ENCODE peak calls at places on chromosomes 1 and 21, in ten cellular contexts. T is stimulated activated CD4-positive, alpha-beta T cell treated with anti-CD3 and anti-CD28 coated beads, Interleukin-4, amount 100 ng/mL, for 48 hours; L is activated CD4-positive, alpha-beta memory T cell treated with anti-CD3 and anti-CD28 coated beads for 36 hours; S is NCI-H460; C is NCI-H446 treated with DMSO at 0.1 percent for 48 hours; A is iPS DF 6.9; B is retinal pigment epithelial cell; X is AG08395; K is T-helper 9 cell; N is WTC11. H is an unnamed sample.

GRCh38 chr21:36282568-36283230 is 37.3 kb upstream of the MORC3 start:
- DNase-seq in T (no peak), L (no peak), S (no peak), C (no peak), A (no peak), B (peak), X (no peak), K (no peak), N (no peak), H (no peak)

GRCh38 chr1:4107291-4107690 is 207.2 kb upstream of the C1orf174 start:
- DNase-seq in T (no peak), L (no peak), S (no peak), C (no peak), A (no peak), B (no peak), X (no peak), K (no peak), N (no peak), H (no peak)

GRCh38 chr21:34204021-34204420 is 130.6 kb downstream of the MRPS6 start:
- DNase-seq in T (no peak), L (no peak), S (no peak), C (no peak), A (no peak), B (no peak), X (no peak), K (no peak), N (no peak), H (no peak)

GRCh38 chr1:202809597-202810159 is 1.1 kb upstream of the PCAT6 start:
- DNase-seq in T (no peak), L (peak), S (no peak), C (no peak), A (no peak), B (no peak), X (no peak), K (no peak), N (no peak), H (no peak)

GRCh38 chr1:160081261-160081936 is at the start of gene KCNJ9:
- DNase-seq in T (no peak), L (no peak), S (no peak), C (no peak), A (no peak), B (no peak), X (peak), K (no peak), N (no peak), H (peak)

GRCh38 chr1:116284819-116285390 is 88.1 kb upstream of the ATP1A1 start:
- DNase-seq in T (no peak), L (no peak), S (no peak), C (peak), A (no peak), B (no peak), X (no peak), K (no peak), N (no peak), H (no peak)

GRCh38 chr1:112894561-112895011 is 61.4 kb downstream of the SLC16A1 start:
- DNase-seq in T (no peak), L (no peak), S (no peak), C (no peak), A (no peak), B (no peak), X (no peak), K (no peak), N (no peak), H (no peak)

GRCh38 chr1:203835476-203835875 is 25.9 kb upstream of the SNRPE start:
- DNase-seq in T (no peak), L (no peak), S (no peak), C (no peak), A (no peak), B (no peak), X (no peak), K (no peak), N (no peak), H (no peak)

GRCh38 chr1:156809711-156810366 is 6.8 kb downstream of the SH2D2A start:
- DNase-seq in T (no peak), L (no peak), S (no peak), C (no peak), A (no peak), B (no peak), X (no peak), K (no peak), N (no peak), H (no peak)

GRCh38 chr21:39562791-39563770 is 49.7 kb upstream of the B3GALT5 start:
- DNase-seq in T (no peak), L (no peak), S (no peak), C (peak), A (no peak), B (no peak), X (no peak), K (no peak), N (no peak), H (no peak)

GRCh38 chr1:174872615-174873058 is 127.1 kb upstream of the CACYBP start:
- DNase-seq in T (no peak), L (no peak), S (no peak), C (no peak), A (no peak), B (no peak), X (no peak), K (no peak), N (no peak), H (no peak)

GRCh38 chr1:16266411-16267118 is 29.6 kb upstream of the CPLANE2 start:
- DNase-seq in T (no peak), L (no peak), S (no peak), C (no peak), A (no peak), B (no peak), X (no peak), K (no peak), N (no peak), H (no peak)

GRCh38 chr1:69991644-69992043 is 213.7 kb downstream of the LRRC40 start:
- DNase-seq in T (no peak), L (no peak), S (no peak), C (no peak), A (no peak), B (no peak), X (peak), K (no peak), N (no peak), H (no peak)

GRCh38 chr1:197918815-197919522 is 1.8 kb downstream of the LHX9 start:
- DNase-seq in T (no peak), L (no peak), S (no peak), C (no peak), A (no peak), B (no peak), X (no peak), K (no peak), N (no peak), H (no peak)

GRCh38 chr1:231233735-231234417 is 7.1 kb upstream of the GNPAT start:
- DNase-seq in T (no peak), L (no peak), S (no peak), C (no peak), A (no peak), B (no peak), X (no peak), K (no peak), N (no peak), H (no peak)

GRCh38 chr1:185971688-185972087 is 237.5 kb downstream of the HMCN1 start:
- DNase-seq in T (no peak), L (no peak), S (no peak), C (no peak), A (no peak), B (peak), X (peak), K (no peak), N (no peak), H (no peak)

GRCh38 chr1:50333595-50333974 is 89.7 kb downstream of the DMRTA2 start:
- DNase-seq in T (peak), L (peak), S (peak), C (peak), A (no peak), B (no peak), X (peak), K (peak), N (peak), H (peak)

GRCh38 chr1:235943581-235944114 is 76.9 kb upstream of the LYST start:
- DNase-seq in T (no peak), L (no peak), S (no peak), C (no peak), A (no peak), B (no peak), X (peak), K (no peak), N (no peak), H (no peak)

GRCh38 chr1:173099166-173099565 is 48.4 kb upstream of the TNFSF18 start:
- DNase-seq in T (no peak), L (no peak), S (no peak), C (no peak), A (no peak), B (no peak), X (no peak), K (no peak), N (no peak), H (no peak)

GRCh38 chr1:151989131-151989868 is 4.4 kb downstream of the S100A10 start:
- DNase-seq in T (peak), L (peak), S (peak), C (peak), A (no peak), B (no peak), X (peak), K (no peak), N (no peak), H (no peak)

GRCh38 chr1:233443040-233443439 is 115.5 kb downstream of the MAP3K21 start:
- DNase-seq in T (no peak), L (no peak), S (no peak), C (peak), A (no peak), B (peak), X (no peak), K (no peak), N (no peak), H (no peak)

GRCh38 chr1:147641695-147642592 is 28.4 kb downstream of the ACP6 start:
- DNase-seq in T (peak), L (peak), S (peak), C (no peak), A (peak), B (no peak), X (peak), K (peak), N (peak), H (peak)

GRCh38 chr1:63615809-63616420 is 22.7 kb downstream of the PGM1 start:
- DNase-seq in T (peak), L (peak), S (peak), C (peak), A (peak), B (peak), X (peak), K (peak), N (peak), H (peak)

GRCh38 chr21:30268608-30269197 is 14.0 kb downstream of the KRTAP24-1 start:
- DNase-seq in T (no peak), L (no peak), S (no peak), C (no peak), A (no peak), B (no peak), X (no peak), K (no peak), N (no peak), H (no peak)

GRCh38 chr1:54274448-54274847 is 74.5 kb downstream of the MRPL37 start:
- DNase-seq in T (no peak), L (no peak), S (peak), C (no peak), A (no peak), B (no peak), X (no peak), K (no peak), N (no peak), H (no peak)

GRCh38 chr1:113749402-113749801 is 9.9 kb downstream of the PHTF1 start:
- DNase-seq in T (no peak), L (no peak), S (no peak), C (no peak), A (no peak), B (no peak), X (no peak), K (no peak), N (no peak), H (no peak)

GRCh38 chr1:109636201-109636952 is 16.7 kb downstream of the AMPD2 start:
- DNase-seq in T (no peak), L (no peak), S (peak), C (no peak), A (no peak), B (no peak), X (peak), K (no peak), N (no peak), H (no peak)

GRCh38 chr1:164702216-164702615 is 143.2 kb downstream of the PBX1 start:
- DNase-seq in T (no peak), L (no peak), S (peak), C (no peak), A (no peak), B (no peak), X (peak), K (no peak), N (no peak), H (no peak)

GRCh38 chr21:46027855-46028493 is 46.4 kb downstream of the COL6A1 start:
- DNase-seq in T (no peak), L (no peak), S (no peak), C (no peak), A (no peak), B (no peak), X (no peak), K (no peak), N (no peak), H (no peak)

GRCh38 chr21:34554227-34554626 is 42.2 kb upstream of the KCNE1 start:
- DNase-seq in T (no peak), L (no peak), S (no peak), C (no peak), A (no peak), B (no peak), X (no peak), K (no peak), N (no peak), H (no peak)

GRCh38 chr1:221887091-221887746 is 145.3 kb upstream of the DUSP10 start:
- DNase-seq in T (no peak), L (no peak), S (peak), C (peak), A (no peak), B (peak), X (peak), K (no peak), N (no peak), H (no peak)

GRCh38 chr1:225987491-225988316 is 11.4 kb downstream of the SDE2 start:
- DNase-seq in T (no peak), L (no peak), S (peak), C (peak), A (no peak), B (no peak), X (peak), K (no peak), N (no peak), H (no peak)